ENCODE peak calls at places on chromosomes 7 and 10, in eight cellular contexts. D is hippocampal formation, C is lung, X is MM.1S, I is aorta, Q is ACHN, U is Calu3, G is kidney epithelial cell. F is an unnamed sample.

GRCh38 chr10:69323622-69324021 is 45.3 kb downstream of the HK1 start:
- DNase-seq in D (no peak), C (no peak), X (no peak), I (no peak), Q (no peak), U (no peak), G (no peak), F (no peak)

GRCh38 chr7:29748286-29749099 is 57.8 kb upstream of the WIPF3 start:
- DNase-seq in D (no peak), C (no peak), X (peak), I (no peak), Q (peak), U (peak), G (no peak), F (no peak)

GRCh38 chr7:41046221-41046761 is 656.6 kb downstream of the INHBA start:
- DNase-seq in D (no peak), C (no peak), X (no peak), I (no peak), Q (no peak), U (peak), G (no peak), F (no peak)

GRCh38 chr7:120856621-120857352 is 1.2 kb downstream of the TSPAN12 start:
- DNase-seq in D (peak), C (peak), X (peak), I (peak), Q (peak), U (peak), G (no peak), F (peak)

GRCh38 chr10:110226926-110227641 is 19.7 kb downstream of the MXI1 start:
- DNase-seq in D (peak), C (peak), X (no peak), I (peak), Q (peak), U (peak), G (no peak), F (peak)

GRCh38 chr10:69360485-69361302 is 56.0 kb downstream of the TACR2 start:
- DNase-seq in D (no peak), C (peak), X (no peak), I (peak), Q (peak), U (peak), G (peak), F (no peak)

GRCh38 chr7:134845461-134845860 is 66.0 kb downstream of the CALD1 start:
- DNase-seq in D (no peak), C (no peak), X (peak), I (no peak), Q (peak), U (peak), G (no peak), F (no peak)

GRCh38 chr7:66638309-66639099 is 9.8 kb downstream of the KCTD7 start:
- DNase-seq in D (no peak), C (no peak), X (no peak), I (no peak), Q (no peak), U (no peak), G (no peak), F (no peak)

GRCh38 chr7:43625977-43626376 is 43.1 kb downstream of the STK17A start:
- DNase-seq in D (no peak), C (no peak), X (no peak), I (no peak), Q (no peak), U (no peak), G (no peak), F (no peak)

GRCh38 chr7:2202361-2202761 is 30.4 kb downstream of the MAD1L1 start:
- DNase-seq in D (no peak), C (no peak), X (no peak), I (no peak), Q (no peak), U (no peak), G (no peak), F (peak)

F was measured in left lobe of liver.